ENCODE peak calls at places on chromosomes 16 and 17, in five cellular contexts. H is H1; U is left ventricle myocardium inferior; V is stimulated activated CD4-positive, alpha-beta T cell treated with anti-CD3 and anti-CD28 coated beads, Interleukin-4, amount 100 ng/mL, for 24 hours; B is RWPE2. F is an unnamed sample.

GRCh38 chr17:16352838-16353701 is at the start of gene CENPV:
- DNase-seq in H (peak; percentile 88), U (peak; percentile 32), V (peak; percentile 66), B (peak; percentile 59), F (peak; percentile 48)

GRCh38 chr16:23423496-23424049 is 29.4 kb downstream of the COG7 start:
- DNase-seq in H (no peak), U (peak; percentile 49), V (no peak), B (peak; percentile 78), F (peak; percentile 77)

GRCh38 chr16:84818133-84818532 is 1.7 kb upstream of the CRISPLD2 start:
- DNase-seq in H (no peak), U (no peak), V (no peak), B (no peak), F (no peak)

GRCh38 chr16:79127768-79128167 is 472.8 kb downstream of the MAF start:
- DNase-seq in H (no peak), U (no peak), V (no peak), B (no peak), F (no peak)

GRCh38 chr17:12545877-12546513 is 119.7 kb upstream of the MYOCD start:
- DNase-seq in H (peak; percentile 61), U (no peak), V (no peak), B (no peak), F (peak; percentile 31)

GRCh38 chr17:57894848-57895247 is 45.0 kb upstream of the MRPS23 start:
- DNase-seq in H (no peak), U (no peak), V (no peak), B (no peak), F (no peak)

GRCh38 chr17:79970576-79971068 is 65.0 kb downstream of the TBC1D16 start:
- DNase-seq in H (no peak), U (peak; percentile 15), V (peak; percentile 56), B (peak; percentile 35), F (peak; percentile 70)

GRCh38 chr17:6061290-6061689 is 8.9 kb upstream of the WSCD1 start:
- DNase-seq in H (no peak), U (no peak), V (no peak), B (peak; percentile 74), F (no peak)

GRCh38 chr17:75490173-75490743 is 25.1 kb downstream of the CASKIN2 start:
- DNase-seq in H (no peak), U (no peak), V (no peak), B (no peak), F (peak; percentile 84)

GRCh38 chr16:11597737-11598136 is 11.0 kb upstream of the LITAF start:
- DNase-seq in H (no peak), U (no peak), V (no peak), B (no peak), F (no peak)

F was measured in body of pancreas.